ENCODE peak calls at places on chromosomes 1 and 21, in four cellular contexts. P is stimulated activated CD8-positive, alpha-beta memory T cell treated with anti-CD3 and anti-CD28 coated beads, Interleukin-15, amount 100 ng/mL, for 24 hours; J is ovary; G is endothelial cell. H is an unnamed sample.

GRCh38 chr1:19251305-19252196 is at the start of the genes EMC1 and MRTO4:
- DNase-seq in P (peak; percentile 69), J (peak; percentile 93), G (peak; percentile 95), H (peak; percentile 88)

GRCh38 chr21:36396314-36396713 is 11.1 kb downstream of the CHAF1B start:
- DNase-seq in P (no peak), J (no peak), G (no peak), H (no peak)

GRCh38 chr21:34243562-34243961 is 120.2 kb upstream of the KCNE2 start:
- DNase-seq in P (no peak), J (no peak), G (peak; percentile 11), H (no peak)

GRCh38 chr21:44925027-44925755 is 4.5 kb upstream of the ITGB2 start:
- DNase-seq in P (no peak), J (no peak), G (no peak), H (no peak)

GRCh38 chr1:155706101-155706619 is 17.3 kb downstream of the DAP3 start:
- DNase-seq in P (no peak), J (no peak), G (no peak), H (no peak)

GRCh38 chr21:17427157-17427556 is 85.7 kb upstream of the CXADR start:
- DNase-seq in P (no peak), J (no peak), G (no peak), H (no peak)

GRCh38 chr1:98556521-98557158 is 104.9 kb upstream of the SNX7 start:
- DNase-seq in P (no peak), J (no peak), G (no peak), H (no peak)

GRCh38 chr1:184755226-184756065 is 788 bp upstream of the EDEM3 start:
- DNase-seq in P (no peak), J (no peak), G (no peak), H (no peak)

GRCh38 chr1:151282883-151283725 is 1.0 kb downstream of the ZNF687 start:
- DNase-seq in P (no peak), J (peak; percentile 64), G (peak; percentile 23), H (peak; percentile 33)

GRCh38 chr1:56310945-56311344 is 268.4 kb downstream of the PLPP3 start:
- DNase-seq in P (no peak), J (no peak), G (no peak), H (no peak)

GRCh38 chr21:32351428-32351827 is 41.4 kb downstream of the URB1 start:
- DNase-seq in P (no peak), J (no peak), G (no peak), H (no peak)

GRCh38 chr1:167631987-167632680 is 2.1 kb downstream of the RCSD1 start:
- DNase-seq in P (no peak), J (no peak), G (no peak), H (no peak)

GRCh38 chr1:183884512-183884911 is 79.6 kb downstream of the RGL1 start:
- DNase-seq in P (no peak), J (no peak), G (no peak), H (no peak)

GRCh38 chr1:35264861-35265260 is 3.6 kb upstream of the ZMYM4 start:
- DNase-seq in P (no peak), J (peak; percentile 46), G (no peak), H (no peak)

GRCh38 chr1:12491691-12492090 is 126.3 kb downstream of the DHRS3 start:
- DNase-seq in P (no peak), J (no peak), G (no peak), H (no peak)

GRCh38 chr1:62926681-62927252 is 142.8 kb downstream of the ATG4C start:
- DNase-seq in P (no peak), J (no peak), G (no peak), H (no peak)

GRCh38 chr1:6985528-6986276 is 200.4 kb downstream of the CAMTA1 start:
- DNase-seq in P (no peak), J (no peak), G (no peak), H (no peak)

GRCh38 chr1:66478116-66478515 is 55.8 kb upstream of the SGIP1 start:
- DNase-seq in P (no peak), J (no peak), G (no peak), H (no peak)

GRCh38 chr1:26225033-26225831 is 8.8 kb upstream of the CEP85 start:
- DNase-seq in P (no peak), J (peak; percentile 72), G (peak; percentile 70), H (peak; percentile 73)

GRCh38 chr1:235502601-235503332 is 1.5 kb downstream of the B3GALNT2 start:
- DNase-seq in P (no peak), J (no peak), G (no peak), H (no peak)

GRCh38 chr21:42997053-42997452 is 22.7 kb downstream of the PKNOX1 start:
- DNase-seq in P (no peak), J (peak; percentile 70), G (no peak), H (peak; percentile 60)

GRCh38 chr1:191142748-191143147 is 665.1 kb upstream of the BRINP3 start:
- DNase-seq in P (no peak), J (no peak), G (no peak), H (no peak)

GRCh38 chr1:156623946-156624813 is 5.0 kb downstream of the HAPLN2 start:
- DNase-seq in P (no peak), J (peak; percentile 65), G (peak; percentile 69), H (peak; percentile 60)

GRCh38 chr1:43171312-43171875 is 696 bp downstream of the EBNA1BP2 start:
- DNase-seq in P (no peak), J (no peak), G (no peak), H (no peak)

GRCh38 chr21:15421521-15421920 is 308.3 kb upstream of the USP25 start:
- DNase-seq in P (no peak), J (no peak), G (no peak), H (no peak)

GRCh38 chr1:94925561-94926364 is 1.1 kb downstream of the CNN3 start:
- DNase-seq in P (peak; percentile 0), J (peak; percentile 80), G (peak; percentile 78), H (peak; percentile 69)

GRCh38 chr1:232508161-232508661 is 121.7 kb downstream of the SIPA1L2 start:
- DNase-seq in P (no peak), J (no peak), G (no peak), H (no peak)

GRCh38 chr1:154758346-154758745 is 111.7 kb downstream of the KCNN3 start:
- DNase-seq in P (no peak), J (no peak), G (no peak), H (no peak)

GRCh38 chr1:224498574-224499170 is 64.1 kb upstream of the WDR26 start:
- DNase-seq in P (no peak), J (peak; percentile 45), G (peak; percentile 44), H (no peak)